ENCODE peak calls at places on chromosomes 13 and 19, in six cellular contexts. One of them, this sample, is unnamed. For H3K4me1, the result is how much of the 10 kb centered on the place peaks cover.

GRCh38 chr13:50267917-50268316 is 252.7 kb downstream of the KCNRG start:
- DNase-seq in left lung: no peak
- DNase-seq in heart right ventricle: no peak
- DNase-seq in tibial nerve: no peak
- DNase-seq in GM23248: no peak
- DNase-seq in small intestine: no peak
- DNase-seq in this sample: no peak

GRCh38 chr19:38224014-38224862 is at the start of gene DPF1:
- DNase-seq in GM23248: peak
- DNase-seq in left lung: peak
- DNase-seq in heart right ventricle: peak
- DNase-seq in small intestine: peak
- DNase-seq in tibial nerve: no peak
- DNase-seq in this sample: no peak

GRCh38 chr19:50702870-50703829 is 16.5 kb downstream of the SHANK1 start:
- DNase-seq in GM23248: peak
- DNase-seq in tibial nerve: no peak
- DNase-seq in left lung: no peak
- DNase-seq in small intestine: no peak
- DNase-seq in heart right ventricle: no peak
- DNase-seq in this sample: no peak

GRCh38 chr13:39509616-39510015 is 93.4 kb downstream of the LHFPL6 start:
- DNase-seq in left lung: no peak
- DNase-seq in heart right ventricle: no peak
- DNase-seq in small intestine: no peak
- DNase-seq in GM23248: no peak
- DNase-seq in tibial nerve: no peak
- DNase-seq in this sample: no peak

GRCh38 chr19:5001547-5002131 is 32.7 kb downstream of the KDM4B start:
- DNase-seq in left lung: no peak
- DNase-seq in heart right ventricle: no peak
- DNase-seq in tibial nerve: no peak
- DNase-seq in GM23248: peak
- DNase-seq in small intestine: peak
- DNase-seq in this sample: no peak

GRCh38 chr13:88436974-88437373 is 765.8 kb downstream of the SLITRK5 start:
- DNase-seq in GM23248: no peak
- DNase-seq in left lung: no peak
- DNase-seq in heart right ventricle: no peak
- DNase-seq in tibial nerve: no peak
- DNase-seq in small intestine: no peak
- DNase-seq in this sample: no peak

GRCh38 chr19:31095100-31095804 is 254.0 kb downstream of the TSHZ3 start:
- DNase-seq in heart right ventricle: no peak
- DNase-seq in GM23248: no peak
- DNase-seq in left lung: no peak
- DNase-seq in small intestine: no peak
- DNase-seq in tibial nerve: no peak
- DNase-seq in this sample: no peak

GRCh38 chr13:29901714-29902631 is 51.6 kb upstream of the UBL3 start:
- DNase-seq in small intestine: peak
- DNase-seq in GM23248: peak
- DNase-seq in heart right ventricle: no peak
- DNase-seq in left lung: no peak
- DNase-seq in tibial nerve: peak
- DNase-seq in this sample: peak

GRCh38 chr13:49652691-49653305 is 24.5 kb downstream of the ARL11 start:
- DNase-seq in left lung: no peak
- DNase-seq in small intestine: peak
- DNase-seq in heart right ventricle: no peak
- DNase-seq in GM23248: peak
- DNase-seq in tibial nerve: peak
- DNase-seq in this sample: no peak

GRCh38 chr19:9856609-9857008 is 21.5 kb downstream of the PIN1 start:
- DNase-seq in small intestine: no peak
- DNase-seq in heart right ventricle: no peak
- DNase-seq in GM23248: no peak
- DNase-seq in left lung: no peak
- DNase-seq in tibial nerve: no peak
- DNase-seq in this sample: no peak

GRCh38 chr19:42135836-42136235 is 3.6 kb upstream of the POU2F2 start:
- DNase-seq in GM23248: no peak
- DNase-seq in small intestine: no peak
- DNase-seq in heart right ventricle: no peak
- DNase-seq in left lung: no peak
- DNase-seq in tibial nerve: no peak
- DNase-seq in this sample: no peak

GRCh38 chr19:42132030-42132628 is at the start of gene POU2F2:
- DNase-seq in heart right ventricle: peak
- DNase-seq in left lung: peak
- DNase-seq in GM23248: no peak
- DNase-seq in tibial nerve: peak
- DNase-seq in small intestine: peak
- DNase-seq in this sample: peak

GRCh38 chr19:42132851-42133528 is 744 bp upstream of the POU2F2 start:
- DNase-seq in left lung: peak
- DNase-seq in small intestine: peak
- DNase-seq in tibial nerve: peak
- DNase-seq in heart right ventricle: peak
- DNase-seq in GM23248: peak
- DNase-seq in this sample: peak

GRCh38 chr19:42131149-42132029 is 857 bp downstream of the POU2F2 start:
- DNase-seq in small intestine: no peak
- DNase-seq in left lung: no peak
- DNase-seq in heart right ventricle: no peak
- DNase-seq in GM23248: no peak
- DNase-seq in tibial nerve: no peak
- DNase-seq in this sample: no peak

GRCh38 chr19:42134671-42135070 is 2.4 kb upstream of the POU2F2 start:
- DNase-seq in tibial nerve: no peak
- DNase-seq in small intestine: no peak
- DNase-seq in left lung: no peak
- DNase-seq in GM23248: no peak
- DNase-seq in heart right ventricle: no peak
- DNase-seq in this sample: no peak
- H3K27ac ChIP-seq in tibial nerve: no peak
- H3K27ac ChIP-seq in small intestine: no peak
- H3K27ac ChIP-seq in left lung: no peak
- H3K27ac ChIP-seq in GM23248: no peak
- H3K27ac ChIP-seq in heart right ventricle: no peak
- H3K27ac ChIP-seq in this sample: no peak

DNA sequence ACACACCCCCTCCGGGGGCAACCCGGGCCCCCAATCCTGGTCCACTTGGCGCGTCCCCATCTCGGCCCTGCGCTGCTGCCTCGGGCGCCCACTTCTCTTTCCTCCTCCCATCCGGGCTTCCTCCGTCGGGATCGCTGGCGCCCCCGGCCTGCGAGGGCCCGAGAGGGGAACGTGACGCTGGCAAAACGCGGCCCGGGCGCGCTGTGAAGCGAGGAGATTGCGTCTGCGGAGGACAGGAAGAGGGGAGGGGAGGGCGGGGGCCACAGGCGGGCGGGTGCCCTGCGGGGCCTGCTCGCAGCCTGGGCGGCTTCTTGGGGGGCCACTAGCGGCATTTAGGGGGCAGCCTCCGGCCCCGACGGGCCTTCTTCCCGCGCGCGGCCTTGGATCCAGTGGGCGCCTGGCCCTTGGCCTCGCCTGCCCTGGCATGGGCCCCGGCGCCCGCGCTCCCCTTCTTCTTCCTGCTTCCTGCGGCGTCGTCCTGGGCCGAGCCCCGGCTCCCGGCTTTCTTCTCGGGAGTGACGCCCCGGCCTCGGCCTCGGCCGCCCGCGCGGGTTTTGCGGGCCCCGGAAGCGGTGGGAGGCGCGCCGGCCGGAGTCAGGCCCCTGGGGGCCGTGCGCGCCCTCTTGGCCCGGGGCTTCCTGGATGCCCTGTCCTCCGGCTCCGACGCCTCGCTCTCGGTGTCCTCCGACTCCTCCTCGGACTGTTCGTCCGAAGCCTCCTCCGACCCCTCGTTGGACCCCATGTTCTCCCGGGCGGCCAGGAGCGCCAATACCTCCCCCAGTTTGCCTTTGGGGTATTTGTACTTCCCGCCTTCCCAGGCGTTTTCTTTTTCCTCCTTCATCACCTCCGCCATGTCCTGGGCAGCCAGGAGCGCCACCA is 2.2 kb downstream of the PNMA8B start:
- DNase-seq in small intestine: no peak
- DNase-seq in GM23248: peak
- DNase-seq in tibial nerve: no peak
- DNase-seq in heart right ventricle: peak
- DNase-seq in left lung: peak
- DNase-seq in this sample: peak
- H3K4me1 ChIP-seq in small intestine: under half
- H3K4me1 ChIP-seq in GM23248: under half
- H3K4me1 ChIP-seq in tibial nerve: half or more
- H3K4me1 ChIP-seq in heart right ventricle: under half
- H3K4me1 ChIP-seq in left lung: under half
- H3K4me1 ChIP-seq in this sample: under half

GRCh38 chr13:104296301-104296700 is 1230.1 kb upstream of the SLC10A2 start:
- DNase-seq in heart right ventricle: no peak
- DNase-seq in small intestine: no peak
- DNase-seq in left lung: no peak
- DNase-seq in GM23248: no peak
- DNase-seq in tibial nerve: no peak
- DNase-seq in this sample: no peak
- H3K4me3 ChIP-seq in heart right ventricle: no peak
- H3K4me3 ChIP-seq in small intestine: no peak
- H3K4me3 ChIP-seq in left lung: no peak
- H3K4me3 ChIP-seq in GM23248: no peak
- H3K4me3 ChIP-seq in tibial nerve: no peak
- H3K4me3 ChIP-seq in this sample: no peak

DNA sequence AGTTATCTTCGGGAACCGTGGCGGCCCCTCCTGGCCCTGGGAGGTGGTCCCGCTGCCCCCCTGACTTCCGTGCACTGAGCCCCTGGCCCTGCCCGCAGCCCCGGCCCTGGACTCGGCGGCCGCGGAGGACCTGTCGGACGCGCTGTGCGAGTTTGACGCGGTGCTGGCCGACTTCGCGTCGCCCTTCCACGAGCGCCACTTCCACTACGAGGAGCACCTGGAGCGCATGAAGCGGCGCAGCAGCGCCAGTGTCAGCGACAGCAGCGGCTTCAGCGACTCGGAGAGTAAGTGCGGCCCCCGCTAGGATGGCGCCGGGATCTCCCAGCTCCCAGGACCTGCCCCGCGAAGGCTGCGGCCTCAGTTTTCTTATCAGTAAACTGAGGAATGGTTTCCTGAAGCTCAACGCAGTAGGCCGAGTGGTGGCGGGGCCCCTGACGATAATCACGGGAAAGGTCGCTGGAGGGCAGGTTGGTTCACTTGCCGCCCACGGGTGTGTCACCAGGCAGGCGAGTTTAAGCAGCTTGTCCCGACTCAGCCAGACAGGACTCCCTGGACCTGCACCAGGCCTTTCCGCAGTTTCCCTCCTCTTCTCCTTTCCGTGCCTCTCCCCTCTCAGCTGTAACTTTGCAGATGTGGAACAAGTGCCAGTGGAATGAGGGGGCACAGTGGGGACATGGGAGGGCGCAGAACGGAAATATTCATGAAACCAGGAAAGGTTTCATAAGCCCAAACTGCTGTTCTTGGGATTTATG is 1.0 kb downstream of the RGCC start:
- DNase-seq in GM23248: peak
- DNase-seq in left lung: peak
- DNase-seq in tibial nerve: no peak
- DNase-seq in small intestine: no peak
- DNase-seq in heart right ventricle: peak
- DNase-seq in this sample: peak
- H3K27ac ChIP-seq in GM23248: peak
- H3K27ac ChIP-seq in left lung: peak
- H3K27ac ChIP-seq in tibial nerve: peak
- H3K27ac ChIP-seq in small intestine: no peak
- H3K27ac ChIP-seq in heart right ventricle: peak
- H3K27ac ChIP-seq in this sample: no peak

This sample was measured in aorta.